ENCODE peak calls at places on chromosomes 4 and X, in seven cellular contexts. N is neural progenitor cell; Q is PC-3; J is NCI-H524 treated with DMSO at 0.1 percent for 48 hours; Y is EL; C is B cell; D is naive thymus-derived CD8-positive, alpha-beta T cell. V is an unnamed sample.

GRCh38 chr4:38157592-38157991 is 197.4 kb downstream of the PTTG2 start:
- DNase-seq in N (no peak), Q (no peak), J (no peak), Y (no peak), C (no peak), D (no peak), V (no peak)

GRCh38 chr4:74117024-74117534 is 18.1 kb upstream of the CXCL2 start:
- DNase-seq in N (no peak), Q (peak), J (no peak), Y (peak), C (no peak), D (no peak), V (no peak)

GRCh38 chrX:18638397-18638796 is 33.5 kb downstream of the RS1 start:
- DNase-seq in N (no peak), Q (no peak), J (no peak), Y (no peak), C (no peak), D (no peak), V (no peak)

GRCh38 chr4:170145120-170145519 is 55.4 kb upstream of the AADAT start:
- DNase-seq in N (peak), Q (no peak), J (no peak), Y (no peak), C (no peak), D (no peak), V (no peak)

GRCh38 chr4:2259541-2260267 is 2.2 kb downstream of the MXD4 start:
- DNase-seq in N (no peak), Q (no peak), J (no peak), Y (no peak), C (no peak), D (peak), V (no peak)

GRCh38 chrX:38882894-38883620 is 81.8 kb downstream of the MID1IP1 start:
- DNase-seq in N (no peak), Q (peak), J (no peak), Y (peak), C (no peak), D (no peak), V (no peak)

GRCh38 chr4:180550106-180550505 is 1693.1 kb upstream of the TENM3 start:
- DNase-seq in N (no peak), Q (no peak), J (no peak), Y (no peak), C (no peak), D (no peak), V (no peak)

GRCh38 chr4:54651050-54651449 is 6.7 kb upstream of the KIT start:
- DNase-seq in N (no peak), Q (no peak), J (no peak), Y (no peak), C (no peak), D (no peak), V (no peak)

GRCh38 chr4:114040319-114041116 is 61.1 kb upstream of the ARSJ start:
- DNase-seq in N (no peak), Q (peak), J (no peak), Y (peak), C (no peak), D (no peak), V (no peak)

GRCh38 chr4:161564230-161564834 is 599.5 kb downstream of the FSTL5 start:
- DNase-seq in N (no peak), Q (peak), J (no peak), Y (no peak), C (no peak), D (no peak), V (no peak)

GRCh38 chr4:148800943-148801342 is 358.7 kb upstream of the NR3C2 start:
- DNase-seq in N (no peak), Q (no peak), J (no peak), Y (no peak), C (no peak), D (no peak), V (no peak)

GRCh38 chr4:82898322-82899243 is 2.0 kb upstream of the THAP9 start:
- DNase-seq in N (no peak), Q (peak), J (no peak), Y (peak), C (peak), D (no peak), V (no peak)

GRCh38 chr4:13367691-13368090 is 116.4 kb downstream of the RAB28 start:
- DNase-seq in N (no peak), Q (no peak), J (no peak), Y (no peak), C (no peak), D (no peak), V (no peak)

GRCh38 chrX:153381684-153382532 is 19.2 kb downstream of the PNMA6E start:
- DNase-seq in N (peak), Q (no peak), J (peak), Y (peak), C (no peak), D (no peak), V (no peak)

GRCh38 chrX:116417968-116418367 is 18.4 kb upstream of the SLC6A14 start:
- DNase-seq in N (no peak), Q (peak), J (no peak), Y (no peak), C (no peak), D (no peak), V (no peak)

GRCh38 chr4:82431026-82431745 is 796 bp downstream of the ENOPH1 start:
- DNase-seq in N (no peak), Q (peak), J (no peak), Y (no peak), C (peak), D (peak), V (no peak)

GRCh38 chrX:14409341-14409740 is 120.0 kb upstream of the GLRA2 start:
- DNase-seq in N (no peak), Q (peak), J (no peak), Y (peak), C (no peak), D (no peak), V (no peak)

GRCh38 chr4:24537025-24537424 is 47.3 kb downstream of the DHX15 start:
- DNase-seq in N (no peak), Q (no peak), J (no peak), Y (no peak), C (no peak), D (no peak), V (no peak)

GRCh38 chr4:173413043-173413442 is 14.1 kb upstream of the SCRG1 start:
- DNase-seq in N (no peak), Q (no peak), J (no peak), Y (peak), C (no peak), D (no peak), V (no peak)